ENCODE peak calls at places on chromosomes 16 and 17, in nine cellular contexts. E, X, H, N, Z, F, Q, S and M are unnamed samples. For H3K9me3, the result is how much of the 10 kb centered on the place peaks cover.

GRCh38 chr16:69340095-69340644 is 598 bp downstream of the NIP7 start:
- DNase-seq in E (no peak), X (peak), H (no peak), N (peak), Z (no peak), F (no peak), Q (no peak), S (no peak), M (no peak)

GRCh38 chr16:89320717-89321501 is 103.4 kb downstream of the ZNF778 start:
- DNase-seq in E (no peak), X (no peak), H (no peak), N (peak), Z (no peak), F (peak), Q (peak), S (no peak), M (no peak)

GRCh38 chr16:58127634-58128033 is 1.5 kb downstream of the CFAP20 start:
- DNase-seq in E (no peak), X (no peak), H (no peak), N (no peak), Z (no peak), F (no peak), Q (peak), S (no peak), M (no peak)

GRCh38 chr17:58818654-58819053 is 63.0 kb downstream of the PPM1E start:
- DNase-seq in E (no peak), X (no peak), H (no peak), N (no peak), Z (no peak), F (no peak), Q (no peak), S (no peak), M (no peak)

GRCh38 chr16:17635183-17635582 is 164.4 kb upstream of the XYLT1 start:
- DNase-seq in E (no peak), X (no peak), H (no peak), N (no peak), Z (no peak), F (no peak), Q (no peak), S (no peak), M (no peak)

GRCh38 chr16:88769617-88770458 is 15.2 kb downstream of the PIEZO1 start:
- DNase-seq in E (peak), X (no peak), H (peak), N (no peak), Z (no peak), F (no peak), Q (peak), S (no peak), M (no peak)

GRCh38 chr17:27879987-27880608 is 13.1 kb downstream of the LYRM9 start:
- DNase-seq in E (peak), X (peak), H (peak), N (peak), Z (peak), F (peak), Q (peak), S (no peak), M (peak)

GRCh38 chr17:17779015-17779611 is 57.7 kb downstream of the SREBF1 start:
- DNase-seq in E (no peak), X (no peak), H (no peak), N (no peak), Z (peak), F (no peak), Q (no peak), S (no peak), M (no peak)

GRCh38 chr16:67881557-67882220 is 3.0 kb upstream of the NRN1L start:
- DNase-seq in E (no peak), X (no peak), H (no peak), N (no peak), Z (no peak), F (no peak), Q (no peak), S (no peak), M (no peak)

GRCh38 chr17:74227681-74228080 is 14.3 kb downstream of the TTYH2 start:
- DNase-seq in E (no peak), X (no peak), H (no peak), N (no peak), Z (no peak), F (no peak), Q (no peak), S (no peak), M (no peak)

GRCh38 chr17:16446338-16446983 is 31.1 kb downstream of the TRPV2 start:
- DNase-seq in E (no peak), X (no peak), H (no peak), N (no peak), Z (no peak), F (no peak), Q (peak), S (no peak), M (no peak)

GRCh38 chr16:81483064-81483969 is 38.7 kb downstream of the CMIP start:
- DNase-seq in E (no peak), X (no peak), H (no peak), N (no peak), Z (no peak), F (no peak), Q (no peak), S (no peak), M (no peak)

GRCh38 chr16:71225145-71225544 is 5.4 kb downstream of the HYDIN start:
- DNase-seq in E (no peak), X (peak), H (no peak), N (no peak), Z (no peak), F (no peak), Q (no peak), S (no peak), M (no peak)

GRCh38 chr16:67346328-67346727 is 19.7 kb downstream of the LRRC36 start:
- DNase-seq in E (no peak), X (no peak), H (no peak), N (no peak), Z (no peak), F (no peak), Q (peak), S (no peak), M (no peak)

GRCh38 chr17:66720027-66720426 is 114.9 kb upstream of the CACNG5 start:
- DNase-seq in E (no peak), X (no peak), H (no peak), N (no peak), Z (no peak), F (no peak), Q (no peak), S (no peak), M (no peak)

GRCh38 chr17:44987194-44987882 is 19.2 kb upstream of the C1QL1 start:
- DNase-seq in E (no peak), X (no peak), H (peak), N (no peak), Z (no peak), F (no peak), Q (no peak), S (no peak), M (no peak)

GRCh38 chr16:52561910-52562741 is 15.2 kb upstream of the TOX3 start:
- DNase-seq in E (no peak), X (no peak), H (no peak), N (no peak), Z (no peak), F (no peak), Q (no peak), S (no peak), M (no peak)

GRCh38 chr16:85753559-85753958 is 2.7 kb upstream of the C16orf74 start:
- DNase-seq in E (no peak), X (no peak), H (no peak), N (no peak), Z (no peak), F (no peak), Q (peak), S (no peak), M (no peak)
- H3K4me3 ChIP-seq in E (no peak), X (no peak), H (no peak), N (no peak), Z (no peak), F (no peak), Q (no peak), S (no peak), M (no peak)

GRCh38 chr16:252366-253337 is 18.0 kb downstream of the FAM234A start:
- DNase-seq in E (no peak), X (no peak), H (no peak), N (peak), Z (peak), F (peak), Q (no peak), S (no peak), M (no peak)
- H3K27ac ChIP-seq in E (no peak), X (no peak), H (no peak), N (peak), Z (peak), F (peak), Q (no peak), S (no peak), M (peak)

GRCh38 chr17:83182620-83183063 is 103.2 kb downstream of the METRNL start:
- DNase-seq in E (no peak), X (no peak), H (no peak), N (no peak), Z (peak), F (peak), Q (no peak), S (no peak), M (no peak)
- H3K9me3 ChIP-seq in E (under half), X (under half), H (under half), N (under half), Z (under half), F (under half), Q (under half), S (under half), M (under half)

DNA sequence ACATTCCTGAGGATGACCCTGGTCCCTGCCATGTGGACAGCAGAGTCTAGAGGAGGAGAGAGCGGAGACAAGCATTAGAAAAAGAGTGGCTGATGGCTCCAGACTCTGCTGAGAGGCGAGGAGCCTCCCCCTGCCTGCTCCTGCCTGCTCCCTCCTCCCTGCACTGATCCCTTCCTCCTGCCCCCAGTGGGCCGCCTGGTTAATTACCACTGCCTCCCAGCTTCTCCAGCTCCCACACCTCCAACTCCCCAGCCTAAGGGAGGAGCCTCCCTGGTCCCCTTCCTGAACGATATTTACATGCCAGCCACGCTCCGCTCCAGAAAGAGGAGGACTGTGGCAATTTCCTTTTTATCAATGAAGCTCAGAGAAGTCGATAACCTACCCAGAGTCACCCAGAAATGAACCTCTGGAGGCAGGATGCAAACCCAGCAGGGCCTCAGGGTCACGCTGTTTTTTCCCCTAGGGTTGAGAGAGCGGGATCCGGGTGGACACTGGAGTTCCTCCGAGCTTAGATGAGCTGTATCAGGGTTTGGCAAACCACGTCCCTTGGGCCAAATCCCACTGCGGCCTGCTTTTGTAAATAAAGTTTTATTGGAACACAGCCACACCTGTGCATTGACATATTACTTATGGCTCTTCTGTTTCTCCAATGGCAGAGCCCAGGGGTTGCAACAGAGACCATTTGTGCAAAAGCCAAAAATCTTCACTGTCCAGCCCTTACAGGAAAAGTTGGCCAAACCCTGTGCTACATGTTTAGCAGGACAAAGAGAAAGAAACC is 27.1 kb upstream of the JPH3 start:
- DNase-seq in E (peak), X (no peak), H (no peak), N (peak), Z (no peak), F (peak), Q (no peak), S (no peak), M (no peak)
- H3K4me3 ChIP-seq in E (no peak), X (no peak), H (no peak), N (no peak), Z (no peak), F (no peak), Q (no peak), S (no peak), M (no peak)